ENCODE peak calls at places on chromosome 14, in four cellular contexts. F, I, W and O are unnamed samples.

GRCh38 chr14:96156804-96157760 is 47.6 kb upstream of the BDKRB2 start:
- DNase-seq in I (no peak), F (no peak), W (no peak), O (no peak)

GRCh38 chr14:67765192-67765834 is 51.1 kb downstream of the ZFYVE26 start:
- DNase-seq in F (no peak), W (no peak), I (no peak), O (no peak)

GRCh38 chr14:49637534-49638078 is 2.6 kb upstream of the DNAAF2 start:
- DNase-seq in I (no peak), W (no peak), F (no peak), O (no peak)

GRCh38 chr14:35959835-35960234 is 133.7 kb downstream of the BRMS1L start:
- DNase-seq in I (no peak), F (no peak), W (no peak), O (no peak)

GRCh38 chr14:55684956-55685584 is 105.1 kb downstream of the KTN1 start:
- DNase-seq in I (no peak), F (no peak), W (no peak), O (no peak)

GRCh38 chr14:91254456-91254855 is 10.0 kb upstream of the GPR68 start:
- DNase-seq in I (no peak), F (no peak), W (no peak), O (no peak)

GRCh38 chr14:35556548-35556947 is 22.6 kb downstream of the INSM2 start:
- DNase-seq in W (no peak), I (no peak), F (no peak), O (no peak)

GRCh38 chr14:68140111-68140741 is 320.6 kb downstream of the RAD51B start:
- DNase-seq in W (peak; percentile 10), I (no peak), F (no peak), O (no peak)

GRCh38 chr14:96956464-96957239 is 159.5 kb downstream of the VRK1 start:
- DNase-seq in W (no peak), I (no peak), F (no peak), O (no peak)

GRCh38 chr14:22887260-22887989 is 4.4 kb downstream of the REM2 start:
- DNase-seq in F (peak; percentile 24), I (peak; percentile 80), W (peak; percentile 56), O (peak; percentile 67)

GRCh38 chr14:92902726-92903125 is 20.2 kb upstream of the CHGA start:
- DNase-seq in W (no peak), I (no peak), F (no peak), O (no peak)

GRCh38 chr14:106039400-106039799 is 513.0 kb downstream of the TMEM121 start:
- DNase-seq in I (peak; percentile 9), W (no peak), F (peak; percentile 48), O (peak; percentile 7)

GRCh38 chr14:63045234-63045611 is at the start of gene KCNH5:
- DNase-seq in F (no peak), I (no peak), W (peak; percentile 74), O (peak; percentile 0)

GRCh38 chr14:61589691-61590521 is 105.4 kb upstream of the HIF1A start:
- DNase-seq in W (no peak), I (no peak), F (no peak), O (no peak)

GRCh38 chr14:76754586-76754985 is 6.7 kb upstream of the VASH1 start:
- DNase-seq in W (no peak), I (no peak), F (no peak), O (no peak)

GRCh38 chr14:103169954-103170353 is 46.7 kb downstream of the TNFAIP2 start:
- DNase-seq in I (no peak), W (no peak), F (no peak), O (no peak)

GRCh38 chr14:75876526-75876925 is 105.3 kb downstream of the TGFB3 start:
- DNase-seq in F (no peak), I (no peak), W (no peak), O (no peak)

GRCh38 chr14:65798216-65798615 is 385.7 kb downstream of the FUT8 start:
- DNase-seq in W (no peak), F (no peak), I (no peak), O (no peak)

GRCh38 chr14:49971156-49972141 is 78.6 kb downstream of the ARF6 start:
- DNase-seq in W (no peak), I (peak; percentile 61), F (peak; percentile 59), O (no peak)

GRCh38 chr14:29587046-29587445 is 340.6 kb downstream of the PRKD1 start:
- DNase-seq in W (no peak), I (no peak), F (no peak), O (no peak)

GRCh38 chr14:89826581-89826980 is 127.9 kb downstream of the EFCAB11 start:
- DNase-seq in W (no peak), I (no peak), F (no peak), O (no peak)

GRCh38 chr14:74614508-74615495 is 2.8 kb upstream of the LTBP2 start:
- DNase-seq in I (peak; percentile 55), W (no peak), F (no peak), O (no peak)

GRCh38 chr14:30227871-30228270 is 300.2 kb upstream of the PRKD1 start:
- DNase-seq in I (no peak), F (no peak), W (no peak), O (no peak)

GRCh38 chr14:106308839-106309389 is 782.5 kb downstream of the TMEM121 start:
- DNase-seq in W (peak; percentile 4), I (peak; percentile 81), F (peak; percentile 58), O (peak; percentile 86)

GRCh38 chr14:51677276-51677675 is 25.6 kb downstream of the FRMD6 start:
- DNase-seq in F (no peak), W (no peak), I (no peak), O (no peak)

GRCh38 chr14:24388474-24389179 is 10.2 kb upstream of the NYNRIN start:
- DNase-seq in W (no peak), I (no peak), F (no peak), O (no peak)

GRCh38 chr14:37230551-37231194 is 32.9 kb downstream of the MIPOL1 start:
- DNase-seq in W (peak; percentile 10), I (peak; percentile 33), F (no peak), O (peak; percentile 79)

GRCh38 chr14:55805250-55805649 is 225.2 kb downstream of the KTN1 start:
- DNase-seq in W (no peak), F (no peak), I (no peak), O (no peak)

GRCh38 chr14:100445436-100446088 is 122.4 kb downstream of the SLC25A47 start:
- DNase-seq in W (no peak), I (no peak), F (no peak), O (no peak)